ENCODE peak calls at places on chromosomes 3 and 15, in seven cellular contexts. T is nephron progenitor cell; O is fibroblast of lung; A is GM12892; F is hepatic stellate cell; P is kidney tubule cell; R is stimulated activated CD4-positive, alpha-beta T cell treated with anti-CD3 and anti-CD28 coated beads, Interleukin-15, amount 100 ng/mL, for 1 hour. M is an unnamed sample.

GRCh38 chr15:55993804-55994539 is 560 bp upstream of the NEDD4 start:
- DNase-seq in R (no peak), F (peak), A (peak), T (no peak), P (peak), O (peak), M (peak)

GRCh38 chr3:142568393-142569017 is 10.0 kb downstream of the ATR start:
- DNase-seq in P (no peak), F (no peak), A (no peak), T (peak), R (no peak), O (no peak), M (no peak)

GRCh38 chr15:70608156-70608555 is 155.2 kb downstream of the UACA start:
- DNase-seq in O (peak), A (no peak), T (no peak), F (no peak), R (no peak), P (no peak), M (no peak)

GRCh38 chr3:4061854-4062360 is 241.3 kb upstream of the SETMAR start:
- DNase-seq in R (no peak), O (no peak), T (no peak), A (no peak), P (no peak), F (no peak), M (no peak)

GRCh38 chr3:127590282-127590592 is 296 bp downstream of the TPRA1 start:
- DNase-seq in P (no peak), A (peak), R (no peak), T (peak), F (no peak), O (no peak), M (no peak)

GRCh38 chr15:71716990-71717389 is 93.4 kb upstream of the NR2E3 start:
- DNase-seq in F (no peak), R (no peak), A (no peak), P (peak), O (peak), T (no peak), M (peak)

GRCh38 chr3:152235709-152236298 is 32.9 kb upstream of the MBNL1 start:
- DNase-seq in F (no peak), R (no peak), O (no peak), T (no peak), A (no peak), P (peak), M (peak)

GRCh38 chr3:27720899-27721716 is 1.0 kb downstream of the EOMES start:
- DNase-seq in A (no peak), R (no peak), F (no peak), P (peak), T (no peak), O (no peak), M (peak)

GRCh38 chr3:184541886-184542562 is 19.6 kb upstream of the EPHB3 start:
- DNase-seq in T (no peak), R (no peak), P (no peak), F (no peak), A (no peak), O (no peak), M (no peak)

GRCh38 chr3:181403876-181404660 is 307.7 kb upstream of the SOX2 start:
- DNase-seq in P (no peak), T (no peak), F (no peak), O (no peak), R (no peak), A (no peak), M (peak)

GRCh38 chr3:151544164-151544548 is 83.3 kb upstream of the IGSF10 start:
- DNase-seq in R (no peak), O (no peak), T (no peak), P (no peak), F (no peak), A (no peak), M (no peak)

GRCh38 chr3:58526124-58526957 is 10.6 kb downstream of the ACOX2 start:
- DNase-seq in R (no peak), F (peak), P (peak), A (no peak), O (peak), T (no peak), M (peak)